ENCODE peak calls at places on chromosomes 12 and 14, in nine cellular contexts. J, L, V, S, E, X, U, Y and F are unnamed samples.

GRCh38 chr12:42935090-42935489 is 345.5 kb upstream of the PRICKLE1 start:
- DNase-seq in Y (no peak), V (no peak), J (no peak), U (no peak), S (no peak), E (no peak), X (no peak), L (no peak), F (no peak)

GRCh38 chr14:61147369-61147897 is 133.7 kb downstream of the TMEM30B start:
- DNase-seq in J (no peak), X (peak), E (no peak), Y (no peak), U (no peak), L (no peak), V (peak), S (peak), F (no peak)

GRCh38 chr12:1355396-1355795 is 239.0 kb downstream of the FBXL14 start:
- DNase-seq in S (no peak), Y (no peak), U (no peak), X (no peak), L (no peak), E (no peak), V (no peak), J (no peak), F (no peak)

GRCh38 chr12:65200007-65200665 is 30.8 kb downstream of the LEMD3 start:
- DNase-seq in L (no peak), V (peak), S (peak), Y (peak), X (no peak), J (no peak), E (no peak), U (no peak), F (no peak)

GRCh38 chr12:50083301-50083700 is 1.8 kb upstream of the SMARCD1 start:
- DNase-seq in J (no peak), V (no peak), Y (no peak), E (no peak), S (no peak), U (no peak), L (no peak), X (no peak), F (no peak)

GRCh38 chr12:22285871-22286270 is 48.6 kb downstream of the ST8SIA1 start:
- DNase-seq in S (no peak), V (no peak), Y (peak), E (no peak), L (no peak), U (no peak), X (no peak), J (no peak), F (no peak)

GRCh38 chr12:108722463-108722862 is 8.9 kb downstream of the CORO1C start:
- DNase-seq in Y (peak), J (no peak), U (no peak), E (no peak), X (no peak), V (no peak), S (no peak), L (no peak), F (no peak)

GRCh38 chr12:23895792-23896218 is 53.7 kb downstream of the SOX5 start:
- DNase-seq in E (no peak), X (no peak), Y (no peak), L (no peak), J (peak), V (no peak), S (no peak), U (no peak), F (no peak)

GRCh38 chr12:108448246-108448645 is 66.8 kb upstream of the FICD start:
- DNase-seq in V (no peak), Y (no peak), X (no peak), L (no peak), U (no peak), J (no peak), E (no peak), S (no peak), F (no peak)

GRCh38 chr12:78248321-78248720 is 417.6 kb downstream of the NAV3 start:
- DNase-seq in J (no peak), U (no peak), S (no peak), Y (peak), X (no peak), E (no peak), V (peak), L (no peak), F (no peak)

GRCh38 chr12:121181181-121181580 is 28.7 kb upstream of the P2RX4 start:
- DNase-seq in S (peak), E (no peak), V (no peak), J (no peak), U (no peak), L (no peak), X (no peak), Y (peak), F (no peak)

GRCh38 chr12:12735301-12735700 is 18.1 kb downstream of the CDKN1B start:
- DNase-seq in E (no peak), X (no peak), Y (no peak), S (peak), V (no peak), U (no peak), L (no peak), J (peak), F (no peak)

GRCh38 chr14:91306547-91306946 is 62.0 kb upstream of the GPR68 start:
- DNase-seq in L (no peak), V (no peak), S (no peak), E (no peak), J (no peak), Y (no peak), X (no peak), U (no peak), F (no peak)
- H3K27ac ChIP-seq in L (no peak), V (no peak), S (no peak), E (no peak), J (no peak), Y (no peak), X (no peak), U (no peak), F (no peak)

DNA sequence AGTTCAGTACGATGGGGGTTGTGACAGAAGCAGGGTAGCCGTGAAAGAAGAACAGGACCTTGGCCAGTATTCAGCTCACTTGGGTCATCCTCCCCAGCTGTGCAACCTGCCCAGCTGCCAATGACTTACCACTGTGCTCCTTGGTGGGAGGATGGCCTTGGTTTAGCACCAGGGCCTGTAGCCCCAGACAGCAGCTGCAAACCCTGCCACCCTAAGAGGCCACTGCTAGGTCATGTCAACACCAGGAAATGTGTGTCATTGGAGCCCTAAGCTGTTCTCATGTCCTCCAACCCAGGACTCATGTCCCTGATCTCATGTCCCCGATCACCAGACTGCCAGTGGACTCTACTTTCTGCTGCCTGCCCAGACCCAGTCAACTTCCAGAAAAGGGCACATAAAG is 3.0 kb upstream of the CRACR2A start:
- DNase-seq in S (no peak), L (no peak), X (peak), Y (no peak), J (no peak), U (no peak), V (no peak), E (no peak), F (no peak)
- H3K27ac ChIP-seq in S (no peak), L (no peak), X (peak), Y (no peak), J (no peak), U (no peak), V (no peak), E (no peak), F (no peak)

GRCh38 chr12:91973813-91974212 is 171.8 kb downstream of the BTG1 start:
- DNase-seq in S (no peak), V (no peak), Y (peak), E (no peak), X (no peak), U (no peak), L (no peak), J (no peak), F (no peak)
- H3K27ac ChIP-seq in S (no peak), V (no peak), Y (no peak), E (no peak), X (no peak), U (no peak), L (no peak), J (no peak), F (no peak)

GRCh38 chr12:112977139-112977538 is 1.2 kb upstream of the OAS2 start:
- DNase-seq in U (no peak), V (no peak), L (no peak), X (no peak), Y (no peak), S (no peak), J (no peak), E (no peak), F (no peak)

GRCh38 chr12:112977641-112978040 is 678 bp upstream of the OAS2 start:
- DNase-seq in Y (peak), X (no peak), V (no peak), U (no peak), J (no peak), L (no peak), E (no peak), S (no peak), F (no peak)

GRCh38 chr12:112978163-112979081 is at the start of gene OAS2:
- DNase-seq in V (peak), X (no peak), E (peak), J (peak), U (peak), Y (peak), S (peak), L (no peak), F (peak)

GRCh38 chr12:112980491-112981158 is 2.3 kb downstream of the OAS2 start:
- DNase-seq in Y (no peak), V (no peak), U (no peak), L (no peak), E (no peak), X (no peak), S (no peak), J (no peak), F (no peak)

GRCh38 chr12:112979281-112979680 is 962 bp downstream of the OAS2 start:
- DNase-seq in J (no peak), E (peak), V (no peak), U (peak), Y (no peak), X (no peak), S (no peak), L (no peak), F (no peak)
- H3K27ac ChIP-seq in J (no peak), E (peak), V (no peak), U (peak), Y (no peak), X (no peak), S (no peak), L (no peak), F (peak)